ENCODE peak calls at places on chromosome 14, in six cellular contexts. K is iPS DF 6.9; J is body of pancreas; H is NT2/D1; V is BE2C; C is CD8-positive, alpha-beta T cell. O is an unnamed sample. For H3K9me3, the result is how much of the 10 kb centered on the place peaks cover.

GRCh38 chr14:70856851-70857498 is 47.7 kb upstream of the MAP3K9 start:
- DNase-seq in K (no peak), J (no peak), H (no peak), V (no peak), C (no peak), O (no peak)

GRCh38 chr14:95961481-95961880 is 77.7 kb upstream of the C14orf132 start:
- DNase-seq in K (no peak), J (no peak), H (no peak), V (no peak), C (no peak), O (no peak)

GRCh38 chr14:96238676-96239075 is 17.3 kb upstream of the BDKRB1 start:
- DNase-seq in K (no peak), J (no peak), H (no peak), V (no peak), C (no peak), O (no peak)

GRCh38 chr14:53942970-53943750 is 13.5 kb downstream of the BMP4 start:
- DNase-seq in K (no peak), J (no peak), H (no peak), V (no peak), C (no peak), O (no peak)

GRCh38 chr14:21408152-21408551 is 24.3 kb upstream of the SUPT16H start:
- DNase-seq in K (no peak), J (no peak), H (no peak), V (no peak), C (no peak), O (no peak)

GRCh38 chr14:60094306-60094897 is 2.7 kb downstream of the PCNX4 start:
- DNase-seq in K (no peak), J (no peak), H (no peak), V (no peak), C (no peak), O (no peak)

GRCh38 chr14:97705976-97706375 is 908.8 kb downstream of the VRK1 start:
- DNase-seq in K (no peak), J (no peak), H (no peak), V (no peak), C (no peak), O (no peak)

GRCh38 chr14:85867450-85867849 is 337.5 kb downstream of the FLRT2 start:
- DNase-seq in K (no peak), J (no peak), H (no peak), V (peak), C (no peak), O (no peak)

GRCh38 chr14:90495357-90496276 is 98.8 kb downstream of the CALM1 start:
- DNase-seq in K (peak), J (peak), H (peak), V (no peak), C (peak), O (peak)

GRCh38 chr14:101509730-101510371 is 51.4 kb upstream of the DIO3 start:
- DNase-seq in K (no peak), J (no peak), H (no peak), V (no peak), C (no peak), O (peak)

GRCh38 chr14:92726135-92726932 is 22.1 kb downstream of the LGMN start:
- DNase-seq in K (no peak), J (peak), H (no peak), V (no peak), C (peak), O (peak)

GRCh38 chr14:28102814-28103213 is 663.8 kb upstream of the FOXG1 start:
- DNase-seq in K (no peak), J (no peak), H (no peak), V (peak), C (no peak), O (no peak)

GRCh38 chr14:53520529-53520928 is 367.4 kb upstream of the DDHD1 start:
- DNase-seq in K (no peak), J (no peak), H (no peak), V (no peak), C (no peak), O (no peak)

GRCh38 chr14:39873793-39874192 is 441.6 kb upstream of the FBXO33 start:
- DNase-seq in K (no peak), J (no peak), H (no peak), V (no peak), C (no peak), O (no peak)

GRCh38 chr14:56412453-56413434 is 166.9 kb upstream of the TMEM260 start:
- DNase-seq in K (no peak), J (no peak), H (no peak), V (no peak), C (no peak), O (no peak)

GRCh38 chr14:75375983-75376382 is 51.8 kb upstream of the JDP2 start:
- DNase-seq in K (no peak), J (no peak), H (no peak), V (no peak), C (no peak), O (no peak)

GRCh38 chr14:76908834-76909233 is 82.6 kb downstream of the LRRC74A start:
- DNase-seq in K (no peak), J (no peak), H (no peak), V (no peak), C (peak), O (no peak)

GRCh38 chr14:91714805-91715204 is 17.1 kb downstream of the CATSPERB start:
- DNase-seq in K (no peak), J (no peak), H (no peak), V (no peak), C (peak), O (no peak)

GRCh38 chr14:87052646-87053225 is 940.2 kb downstream of the GALC start:
- DNase-seq in K (no peak), J (no peak), H (no peak), V (no peak), C (no peak), O (no peak)

GRCh38 chr14:64089920-64090319 is 204.3 kb downstream of the ESR2 start:
- DNase-seq in K (peak), J (no peak), H (peak), V (no peak), C (no peak), O (no peak)

GRCh38 chr14:35277179-35277578 is 15.0 kb upstream of the PSMA6 start:
- DNase-seq in K (no peak), J (no peak), H (no peak), V (no peak), C (no peak), O (no peak)

GRCh38 chr14:46405095-46405494 is 246.5 kb downstream of the RPL10L start:
- DNase-seq in K (no peak), J (no peak), H (no peak), V (no peak), C (no peak), O (no peak)

GRCh38 chr14:94598816-94599655 is 13.2 kb upstream of the SERPINA3 start:
- DNase-seq in K (no peak), J (peak), H (no peak), V (no peak), C (no peak), O (peak)

GRCh38 chr14:52283099-52283498 is 15.6 kb downstream of the PTGDR start:
- DNase-seq in K (no peak), J (no peak), H (no peak), V (no peak), C (no peak), O (no peak)

GRCh38 chr14:70339970-70340369 is 19.5 kb downstream of the COX16 start:
- DNase-seq in K (no peak), J (no peak), H (no peak), V (no peak), C (no peak), O (no peak)

GRCh38 chr14:63573579-63573978 is 30.4 kb upstream of the PPP2R5E start:
- DNase-seq in K (no peak), J (no peak), H (no peak), V (no peak), C (no peak), O (no peak)

GRCh38 chr14:103008768-103009342 is 48.5 kb downstream of the CDC42BPB start:
- DNase-seq in K (no peak), J (no peak), H (no peak), V (peak), C (no peak), O (no peak)

GRCh38 chr14:76346391-76347160 is 29.4 kb upstream of the ESRRB start:
- DNase-seq in K (no peak), J (no peak), H (no peak), V (no peak), C (no peak), O (no peak)

GRCh38 chr14:99628832-99629618 is 15.9 kb upstream of the HHIPL1 start:
- DNase-seq in K (no peak), J (peak), H (peak), V (peak), C (peak), O (peak)

GRCh38 chr14:37615582-37616289 is 20.3 kb downstream of the TTC6 start:
- DNase-seq in K (no peak), J (no peak), H (no peak), V (no peak), C (no peak), O (no peak)

GRCh38 chr14:52790011-52790755 is 1.2 kb downstream of the GNPNAT1 start:
- DNase-seq in K (no peak), J (peak), H (no peak), V (no peak), C (no peak), O (no peak)

GRCh38 chr14:60294670-60295069 is 45.6 kb downstream of the PPM1A start:
- DNase-seq in K (no peak), J (no peak), H (no peak), V (no peak), C (no peak), O (no peak)

GRCh38 chr14:36662258-36662542 is 540 bp downstream of the PAX9 start:
- DNase-seq in K (no peak), J (no peak), H (no peak), V (no peak), C (no peak), O (no peak)

GRCh38 chr14:93733231-93733630 is 55.1 kb downstream of the PRIMA1 start:
- DNase-seq in K (no peak), J (no peak), H (no peak), V (no peak), C (no peak), O (no peak)

GRCh38 chr14:101193126-101193844 is 289.8 kb upstream of the RTL1 start:
- DNase-seq in K (no peak), J (peak), H (no peak), V (no peak), C (no peak), O (peak)

GRCh38 chr14:24816011-24816928 is 182.3 kb upstream of the GZMB start:
- DNase-seq in K (no peak), J (peak), H (no peak), V (no peak), C (no peak), O (no peak)

DNA sequence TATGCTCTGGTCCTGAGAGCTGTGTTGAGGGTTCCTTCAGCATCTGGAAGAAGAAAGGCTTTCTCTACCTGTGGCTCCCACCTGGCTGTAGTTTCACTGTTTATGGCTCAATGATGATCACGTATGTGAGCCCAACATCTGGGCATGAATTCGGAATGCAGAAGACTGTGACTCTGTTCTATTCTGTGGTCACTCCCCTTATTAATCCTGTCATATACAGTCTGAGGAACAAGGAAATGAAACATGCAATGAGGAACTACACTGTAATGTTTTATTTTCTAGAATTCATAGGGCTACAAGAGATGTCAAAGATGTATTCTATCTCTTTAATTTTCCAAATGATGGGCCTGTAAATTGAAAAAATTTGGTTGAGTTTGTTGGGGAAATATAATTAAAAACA is 10.8 kb upstream of the OR11G2 start:
- DNase-seq in K (no peak), J (no peak), H (no peak), V (no peak), C (no peak), O (no peak)
- H3K9me3 ChIP-seq in K (under half), J (under half), H (under half), V (under half), C (under half), O (under half)

DNA sequence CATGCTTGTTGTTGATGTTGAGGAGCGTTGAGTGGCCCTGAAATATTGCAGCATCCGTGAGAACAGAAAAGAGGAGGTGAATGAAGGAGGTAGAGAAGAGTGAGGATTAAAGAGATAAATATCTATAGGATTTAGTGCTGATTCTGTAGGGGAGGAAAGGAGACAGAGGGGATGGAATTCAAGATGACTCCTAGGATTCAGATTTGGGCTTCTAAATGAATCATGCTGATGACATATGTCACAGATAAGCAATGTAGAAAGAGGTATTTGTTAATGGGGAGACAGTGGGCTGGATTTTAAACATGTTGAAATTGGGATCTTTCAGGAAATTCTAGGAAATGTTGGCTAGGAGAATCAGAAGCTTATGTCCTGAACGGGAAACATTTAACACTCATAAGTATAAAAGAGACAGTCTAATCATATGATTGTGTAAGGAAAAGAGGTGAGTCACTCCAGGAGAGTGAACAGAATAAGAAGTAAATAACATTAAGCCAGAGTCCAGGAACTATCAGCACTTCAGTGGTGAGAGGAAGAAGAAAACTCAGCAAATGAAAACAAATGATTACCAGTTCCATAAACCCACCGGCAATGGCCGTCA is 58.1 kb upstream of the DIO2 start:
- DNase-seq in K (no peak), J (no peak), H (no peak), V (no peak), C (no peak), O (no peak)
- H3K4me3 ChIP-seq in K (no peak), J (no peak), H (no peak), V (no peak), C (no peak), O (no peak)

DNA sequence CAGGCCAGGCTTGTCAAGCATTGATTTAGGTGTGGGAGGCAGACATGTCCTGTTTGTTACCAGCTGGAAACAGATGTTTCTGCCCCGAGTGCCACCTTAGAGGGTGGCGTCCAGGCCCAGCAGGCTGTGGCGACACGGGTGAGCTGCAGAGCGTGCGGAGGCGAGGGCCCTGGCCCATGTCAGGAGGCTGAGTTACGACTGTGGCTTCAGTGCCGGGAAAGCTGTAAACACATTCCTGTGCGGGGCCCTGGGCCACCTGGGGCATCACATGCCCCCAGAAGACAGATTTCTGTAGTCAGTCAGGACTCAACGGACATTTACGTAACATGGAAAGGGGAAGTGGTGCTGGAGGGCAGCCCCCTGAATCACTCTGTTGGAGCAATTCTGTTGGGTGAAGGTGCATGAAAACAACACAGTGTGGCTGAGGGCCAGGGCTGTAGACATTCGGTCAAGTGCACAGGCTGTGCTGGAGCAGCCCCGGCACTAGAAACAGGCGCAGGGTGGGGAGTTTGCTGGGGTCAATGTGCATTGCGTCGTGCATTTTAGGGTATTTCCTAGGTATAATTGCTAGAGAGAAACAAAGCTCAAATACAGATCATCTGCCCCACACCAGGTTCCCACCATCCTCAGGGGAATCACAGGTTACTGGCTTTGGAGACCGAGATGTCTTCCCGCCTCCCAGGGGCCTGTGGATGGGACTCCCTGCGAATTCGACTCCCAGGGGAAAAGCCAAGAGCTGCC is 291.8 kb downstream of the TMEM121 start:
- DNase-seq in K (no peak), J (no peak), H (no peak), V (no peak), C (no peak), O (no peak)
- H3K9me3 ChIP-seq in K (under half), J (under half), H (under half), V (under half), C (under half), O (under half)

GRCh38 chr14:72054929-72055328 is 122.7 kb downstream of the RGS6 start:
- DNase-seq in K (no peak), J (no peak), H (no peak), V (no peak), C (no peak), O (no peak)
- H3K4me3 ChIP-seq in K (no peak), J (no peak), H (no peak), V (no peak), C (no peak), O (no peak)

GRCh38 chr14:68018598-68018997 is 199.0 kb downstream of the RAD51B start:
- DNase-seq in K (no peak), J (no peak), H (no peak), V (no peak), C (no peak), O (no peak)
- H3K9me3 ChIP-seq in K (under half), J (under half), H (under half), V (under half), C (under half), O (under half)